ENCODE peak calls at places on chromosomes 12 and 14, in four cellular contexts. One of them, this sample, is unnamed.
A peak's percentile ranks its signal among the peaks of the same experiment; 100 is the strongest.

GRCh38 chr12:29439506-29439905 is 58.0 kb downstream of the OVCH1 start:
- DNase-seq in hepatocyte: no peak
- DNase-seq in Panc1: no peak
- DNase-seq in GM23338: no peak
- DNase-seq in this sample: no peak

GRCh38 chr12:68962855-68963455 is 30.0 kb upstream of the CPM start:
- DNase-seq in hepatocyte: peak; percentile 17
- DNase-seq in Panc1: no peak
- DNase-seq in GM23338: no peak
- DNase-seq in this sample: no peak

GRCh38 chr14:104096751-104097700 is 11.5 kb downstream of the ASPG start:
- DNase-seq in hepatocyte: no peak
- DNase-seq in Panc1: no peak
- DNase-seq in GM23338: peak; percentile 41
- DNase-seq in this sample: no peak

GRCh38 chr12:105343836-105344235 is 13.3 kb downstream of the C12orf75 start:
- DNase-seq in hepatocyte: no peak
- DNase-seq in Panc1: no peak
- DNase-seq in GM23338: no peak
- DNase-seq in this sample: no peak

GRCh38 chr12:75877588-75878381 is 153.8 kb downstream of the PHLDA1 start:
- DNase-seq in hepatocyte: peak; percentile 11
- DNase-seq in Panc1: no peak
- DNase-seq in GM23338: no peak
- DNase-seq in this sample: no peak

GRCh38 chr12:480831-481230 is 21.1 kb downstream of the B4GALNT3 start:
- DNase-seq in hepatocyte: no peak
- DNase-seq in Panc1: no peak
- DNase-seq in GM23338: no peak
- DNase-seq in this sample: no peak

GRCh38 chr12:54273981-54274380 is 5.9 kb downstream of the CBX5 start:
- DNase-seq in hepatocyte: no peak
- DNase-seq in Panc1: no peak
- DNase-seq in GM23338: no peak
- DNase-seq in this sample: peak; percentile 82

GRCh38 chr14:104266643-104267575 is 128.5 kb downstream of the KIF26A start:
- DNase-seq in hepatocyte: no peak
- DNase-seq in Panc1: no peak
- DNase-seq in GM23338: no peak
- DNase-seq in this sample: no peak

GRCh38 chr12:31370645-31371620 is 45.0 kb upstream of the SINHCAF start:
- DNase-seq in hepatocyte: peak; percentile 77
- DNase-seq in Panc1: no peak
- DNase-seq in GM23338: peak; percentile 97
- DNase-seq in this sample: no peak

GRCh38 chr12:41486718-41487117 is 298.6 kb downstream of the PDZRN4 start:
- DNase-seq in hepatocyte: no peak
- DNase-seq in Panc1: no peak
- DNase-seq in GM23338: peak; percentile 24
- DNase-seq in this sample: no peak

GRCh38 chr12:52692253-52692652 is 11.1 kb downstream of the KRT77 start:
- DNase-seq in hepatocyte: no peak
- DNase-seq in Panc1: no peak
- DNase-seq in GM23338: peak; percentile 69
- DNase-seq in this sample: no peak

GRCh38 chr14:52840916-52841315 is 49.5 kb upstream of the GNPNAT1 start:
- DNase-seq in hepatocyte: peak; percentile 13
- DNase-seq in Panc1: no peak
- DNase-seq in GM23338: no peak
- DNase-seq in this sample: no peak

GRCh38 chr12:238116-238515 is 24.2 kb upstream of the SLC6A12 start:
- DNase-seq in hepatocyte: no peak
- DNase-seq in Panc1: no peak
- DNase-seq in GM23338: no peak
- DNase-seq in this sample: no peak

GRCh38 chr12:3838065-3838464 is 35.1 kb downstream of the PARP11 start:
- DNase-seq in hepatocyte: no peak
- DNase-seq in Panc1: no peak
- DNase-seq in GM23338: no peak
- DNase-seq in this sample: no peak

GRCh38 chr12:6275609-6276246 is 34.8 kb upstream of the PLEKHG6 start:
- DNase-seq in hepatocyte: no peak
- DNase-seq in Panc1: no peak
- DNase-seq in GM23338: no peak
- DNase-seq in this sample: no peak

GRCh38 chr12:98823012-98823411 is 177.9 kb downstream of the APAF1 start:
- DNase-seq in hepatocyte: no peak
- DNase-seq in Panc1: no peak
- DNase-seq in GM23338: no peak
- DNase-seq in this sample: peak; percentile 15

GRCh38 chr14:105877645-105878044 is 351.3 kb downstream of the TMEM121 start:
- DNase-seq in hepatocyte: no peak
- DNase-seq in Panc1: no peak
- DNase-seq in GM23338: no peak
- DNase-seq in this sample: no peak

GRCh38 chr14:50003213-50004021 is 110.5 kb downstream of the ARF6 start:
- DNase-seq in hepatocyte: peak; percentile 91
- DNase-seq in Panc1: no peak
- DNase-seq in GM23338: peak; percentile 72
- DNase-seq in this sample: no peak

GRCh38 chr12:48997719-48998496 is 1.3 kb downstream of the DDN start:
- DNase-seq in hepatocyte: peak; percentile 65
- DNase-seq in Panc1: no peak
- DNase-seq in GM23338: peak; percentile 74
- DNase-seq in this sample: no peak

GRCh38 chr12:67578976-67579661 is 69.4 kb upstream of the DYRK2 start:
- DNase-seq in hepatocyte: no peak
- DNase-seq in Panc1: no peak
- DNase-seq in GM23338: no peak
- DNase-seq in this sample: no peak

GRCh38 chr14:69190191-69190590 is 1.1 kb upstream of the EXD2 start:
- DNase-seq in hepatocyte: no peak
- DNase-seq in Panc1: no peak
- DNase-seq in GM23338: peak; percentile 26
- DNase-seq in this sample: no peak

GRCh38 chr12:92414383-92415065 is 268.9 kb upstream of the BTG1 start:
- DNase-seq in hepatocyte: no peak
- DNase-seq in Panc1: no peak
- DNase-seq in GM23338: no peak
- DNase-seq in this sample: no peak

GRCh38 chr12:32134144-32134888 is 27.7 kb downstream of the BICD1 start:
- DNase-seq in hepatocyte: no peak
- DNase-seq in Panc1: no peak
- DNase-seq in GM23338: peak; percentile 50
- DNase-seq in this sample: no peak

GRCh38 chr12:116818948-116819832 is 62.1 kb downstream of the HRK start:
- DNase-seq in hepatocyte: peak; percentile 97
- DNase-seq in Panc1: peak; percentile 28
- DNase-seq in GM23338: peak; percentile 86
- DNase-seq in this sample: peak; percentile 64
- H3K4me3 ChIP-seq in hepatocyte: peak overlapping the region; percentile 91
- H3K4me3 ChIP-seq in Panc1: peak overlapping the region; percentile 78
- H3K4me3 ChIP-seq in GM23338: peak overlapping the region; percentile 99
- H3K4me3 ChIP-seq in this sample: peak overlapping the region; percentile 85

GRCh38 chr12:45612044-45612794 is 117.3 kb upstream of the ARID2 start:
- DNase-seq in hepatocyte: no peak
- DNase-seq in Panc1: no peak
- DNase-seq in GM23338: no peak
- DNase-seq in this sample: no peak
- H3K4me3 ChIP-seq in hepatocyte: no peak overlapping the region
- H3K4me3 ChIP-seq in Panc1: no peak overlapping the region
- H3K4me3 ChIP-seq in GM23338: no peak overlapping the region
- H3K4me3 ChIP-seq in this sample: no peak overlapping the region

GRCh38 chr14:35402323-35403084 is 2.0 kb downstream of the NFKBIA start:
- DNase-seq in hepatocyte: no peak
- DNase-seq in Panc1: no peak
- DNase-seq in GM23338: no peak
- DNase-seq in this sample: no peak

GRCh38 chr14:35401422-35401729 is 3.2 kb downstream of the NFKBIA start:
- DNase-seq in hepatocyte: no peak
- DNase-seq in Panc1: no peak
- DNase-seq in GM23338: no peak
- DNase-seq in this sample: no peak

GRCh38 chr14:35401853-35402252 is 2.7 kb downstream of the NFKBIA start:
- DNase-seq in hepatocyte: no peak
- DNase-seq in Panc1: no peak
- DNase-seq in GM23338: no peak
- DNase-seq in this sample: no peak

GRCh38 chr14:35399083-35399807 is 5.3 kb downstream of the NFKBIA start:
- DNase-seq in hepatocyte: peak; percentile 34
- DNase-seq in Panc1: no peak
- DNase-seq in GM23338: no peak
- DNase-seq in this sample: no peak

GRCh38 chr14:35400707-35401421 is 3.7 kb downstream of the NFKBIA start:
- DNase-seq in hepatocyte: peak; percentile 35
- DNase-seq in Panc1: no peak
- DNase-seq in GM23338: no peak
- DNase-seq in this sample: no peak
- H3K4me3 ChIP-seq in hepatocyte: no peak overlapping the region
- H3K4me3 ChIP-seq in Panc1: peak overlapping the region; percentile 73
- H3K4me3 ChIP-seq in GM23338: no peak overlapping the region
- H3K4me3 ChIP-seq in this sample: no peak overlapping the region

GRCh38 chr12:57837779-57838562 is 8.6 kb downstream of the CTDSP2 start:
- DNase-seq in hepatocyte: peak; percentile 54
- DNase-seq in Panc1: no peak
- DNase-seq in GM23338: peak; percentile 79
- DNase-seq in this sample: no peak
- H3K4me3 ChIP-seq in hepatocyte: no peak overlapping the region
- H3K4me3 ChIP-seq in Panc1: no peak overlapping the region
- H3K4me3 ChIP-seq in GM23338: peak overlapping the region; percentile 29
- H3K4me3 ChIP-seq in this sample: no peak overlapping the region